ENCODE peak calls at places on chromosomes 1 and 21, in six cellular contexts. One of them, this sample, is unnamed.

GRCh38 chr1:32055426-32055825 is 17.3 kb upstream of the TMEM39B start:
- DNase-seq in upper lobe of right lung: no peak
- DNase-seq in AG09309: no peak
- DNase-seq in fibroblast of the aortic adventitia: no peak
- DNase-seq in A549: no peak
- DNase-seq in GM06990: no peak
- DNase-seq in this sample: no peak

GRCh38 chr1:170707959-170708666 is 44.2 kb downstream of the PRRX1 start:
- DNase-seq in upper lobe of right lung: no peak
- DNase-seq in AG09309: peak
- DNase-seq in fibroblast of the aortic adventitia: peak
- DNase-seq in A549: peak
- DNase-seq in GM06990: no peak
- DNase-seq in this sample: peak

GRCh38 chr1:174153085-174153824 is 6.1 kb upstream of the RABGAP1L start:
- DNase-seq in upper lobe of right lung: no peak
- DNase-seq in AG09309: no peak
- DNase-seq in fibroblast of the aortic adventitia: no peak
- DNase-seq in A549: peak
- DNase-seq in GM06990: peak
- DNase-seq in this sample: no peak

GRCh38 chr1:58922302-58923089 is 138.6 kb upstream of the JUN start:
- DNase-seq in upper lobe of right lung: peak
- DNase-seq in AG09309: no peak
- DNase-seq in fibroblast of the aortic adventitia: peak
- DNase-seq in A549: no peak
- DNase-seq in GM06990: peak
- DNase-seq in this sample: peak

GRCh38 chr1:165842363-165843129 is 15.1 kb downstream of the UCK2 start:
- DNase-seq in upper lobe of right lung: no peak
- DNase-seq in AG09309: no peak
- DNase-seq in fibroblast of the aortic adventitia: peak
- DNase-seq in A549: no peak
- DNase-seq in GM06990: peak
- DNase-seq in this sample: no peak

GRCh38 chr21:46151989-46152938 is 3.1 kb downstream of the FTCD start:
- DNase-seq in upper lobe of right lung: peak
- DNase-seq in AG09309: no peak
- DNase-seq in fibroblast of the aortic adventitia: no peak
- DNase-seq in A549: no peak
- DNase-seq in GM06990: peak
- DNase-seq in this sample: no peak

GRCh38 chr1:86914998-86915736 is 732 bp downstream of the HS2ST1 start:
- DNase-seq in upper lobe of right lung: peak
- DNase-seq in AG09309: no peak
- DNase-seq in fibroblast of the aortic adventitia: peak
- DNase-seq in A549: peak
- DNase-seq in GM06990: peak
- DNase-seq in this sample: no peak

GRCh38 chr1:155970531-155971167 is 7.7 kb downstream of the ARHGEF2 start:
- DNase-seq in upper lobe of right lung: peak
- DNase-seq in AG09309: no peak
- DNase-seq in fibroblast of the aortic adventitia: peak
- DNase-seq in A549: no peak
- DNase-seq in GM06990: peak
- DNase-seq in this sample: no peak

GRCh38 chr1:245105815-245106410 is 48.9 kb upstream of the KIF26B start:
- DNase-seq in upper lobe of right lung: peak
- DNase-seq in AG09309: no peak
- DNase-seq in fibroblast of the aortic adventitia: no peak
- DNase-seq in A549: no peak
- DNase-seq in GM06990: no peak
- DNase-seq in this sample: no peak

GRCh38 chr1:218945050-218945449 is 228.6 kb upstream of the LYPLAL1 start:
- DNase-seq in upper lobe of right lung: no peak
- DNase-seq in AG09309: no peak
- DNase-seq in fibroblast of the aortic adventitia: peak
- DNase-seq in A549: peak
- DNase-seq in GM06990: no peak
- DNase-seq in this sample: no peak

GRCh38 chr1:58837886-58838285 is 54.0 kb upstream of the JUN start:
- DNase-seq in upper lobe of right lung: no peak
- DNase-seq in AG09309: no peak
- DNase-seq in fibroblast of the aortic adventitia: no peak
- DNase-seq in A549: no peak
- DNase-seq in GM06990: no peak
- DNase-seq in this sample: no peak

GRCh38 chr1:210438928-210439841 is 110.5 kb downstream of the HHAT start:
- DNase-seq in upper lobe of right lung: no peak
- DNase-seq in AG09309: peak
- DNase-seq in fibroblast of the aortic adventitia: peak
- DNase-seq in A549: peak
- DNase-seq in GM06990: no peak
- DNase-seq in this sample: no peak

GRCh38 chr1:71490432-71490831 is 409.6 kb upstream of the ZRANB2 start:
- DNase-seq in upper lobe of right lung: no peak
- DNase-seq in AG09309: no peak
- DNase-seq in fibroblast of the aortic adventitia: peak
- DNase-seq in A549: peak
- DNase-seq in GM06990: no peak
- DNase-seq in this sample: no peak

GRCh38 chr1:223066415-223066814 is 76.6 kb downstream of the TLR5 start:
- DNase-seq in upper lobe of right lung: no peak
- DNase-seq in AG09309: no peak
- DNase-seq in fibroblast of the aortic adventitia: no peak
- DNase-seq in A549: no peak
- DNase-seq in GM06990: no peak
- DNase-seq in this sample: no peak

GRCh38 chr21:15171546-15171945 is 106.7 kb upstream of the NRIP1 start:
- DNase-seq in upper lobe of right lung: no peak
- DNase-seq in AG09309: no peak
- DNase-seq in fibroblast of the aortic adventitia: no peak
- DNase-seq in A549: no peak
- DNase-seq in GM06990: no peak
- DNase-seq in this sample: no peak

GRCh38 chr1:188117436-188117835 is 1288.7 kb downstream of the PLA2G4A start:
- DNase-seq in upper lobe of right lung: no peak
- DNase-seq in AG09309: no peak
- DNase-seq in fibroblast of the aortic adventitia: no peak
- DNase-seq in A549: no peak
- DNase-seq in GM06990: no peak
- DNase-seq in this sample: no peak

GRCh38 chr1:2353907-2354438 is 37.4 kb downstream of the MORN1 start:
- DNase-seq in upper lobe of right lung: no peak
- DNase-seq in AG09309: no peak
- DNase-seq in fibroblast of the aortic adventitia: no peak
- DNase-seq in A549: no peak
- DNase-seq in GM06990: no peak
- DNase-seq in this sample: no peak

GRCh38 chr21:22575165-22575584 is 1577.0 kb downstream of the NCAM2 start:
- DNase-seq in upper lobe of right lung: no peak
- DNase-seq in AG09309: no peak
- DNase-seq in fibroblast of the aortic adventitia: no peak
- DNase-seq in A549: no peak
- DNase-seq in GM06990: no peak
- DNase-seq in this sample: no peak

GRCh38 chr1:221747840-221748239 is 6.0 kb upstream of the DUSP10 start:
- DNase-seq in upper lobe of right lung: no peak
- DNase-seq in AG09309: no peak
- DNase-seq in fibroblast of the aortic adventitia: no peak
- DNase-seq in A549: no peak
- DNase-seq in GM06990: no peak
- DNase-seq in this sample: no peak

GRCh38 chr1:31505884-31506497 is 70.3 kb upstream of the TINAGL1 start:
- DNase-seq in upper lobe of right lung: no peak
- DNase-seq in AG09309: peak
- DNase-seq in fibroblast of the aortic adventitia: peak
- DNase-seq in A549: no peak
- DNase-seq in GM06990: peak
- DNase-seq in this sample: peak

GRCh38 chr21:34839070-34839820 is 170.5 kb downstream of the CLIC6 start:
- DNase-seq in upper lobe of right lung: no peak
- DNase-seq in AG09309: no peak
- DNase-seq in fibroblast of the aortic adventitia: no peak
- DNase-seq in A549: no peak
- DNase-seq in GM06990: no peak
- DNase-seq in this sample: no peak

GRCh38 chr1:199264911-199265310 is 626.1 kb downstream of the PTPRC start:
- DNase-seq in upper lobe of right lung: no peak
- DNase-seq in AG09309: no peak
- DNase-seq in fibroblast of the aortic adventitia: peak
- DNase-seq in A549: no peak
- DNase-seq in GM06990: no peak
- DNase-seq in this sample: no peak

GRCh38 chr21:42312626-42313104 is 2.5 kb downstream of the TFF3 start:
- DNase-seq in upper lobe of right lung: no peak
- DNase-seq in AG09309: no peak
- DNase-seq in fibroblast of the aortic adventitia: no peak
- DNase-seq in A549: no peak
- DNase-seq in GM06990: no peak
- DNase-seq in this sample: no peak

GRCh38 chr1:154791292-154792278 is 78.5 kb downstream of the KCNN3 start:
- DNase-seq in upper lobe of right lung: no peak
- DNase-seq in AG09309: no peak
- DNase-seq in fibroblast of the aortic adventitia: peak
- DNase-seq in A549: no peak
- DNase-seq in GM06990: peak
- DNase-seq in this sample: peak

GRCh38 chr1:117128323-117129079 is 7.0 kb upstream of the TRIM45 start:
- DNase-seq in upper lobe of right lung: no peak
- DNase-seq in AG09309: no peak
- DNase-seq in fibroblast of the aortic adventitia: peak
- DNase-seq in A549: peak
- DNase-seq in GM06990: no peak
- DNase-seq in this sample: no peak

GRCh38 chr21:29300547-29301138 is 1.9 kb downstream of the BACH1 start:
- DNase-seq in upper lobe of right lung: no peak
- DNase-seq in AG09309: no peak
- DNase-seq in fibroblast of the aortic adventitia: no peak
- DNase-seq in A549: no peak
- DNase-seq in GM06990: peak
- DNase-seq in this sample: peak

GRCh38 chr21:29303301-29303700 is 4.6 kb downstream of the BACH1 start:
- DNase-seq in upper lobe of right lung: no peak
- DNase-seq in AG09309: no peak
- DNase-seq in fibroblast of the aortic adventitia: no peak
- DNase-seq in A549: no peak
- DNase-seq in GM06990: no peak
- DNase-seq in this sample: no peak

GRCh38 chr21:29302340-29302991 is 3.7 kb downstream of the BACH1 start:
- DNase-seq in upper lobe of right lung: no peak
- DNase-seq in AG09309: no peak
- DNase-seq in fibroblast of the aortic adventitia: peak
- DNase-seq in A549: no peak
- DNase-seq in GM06990: no peak
- DNase-seq in this sample: no peak

GRCh38 chr21:29299906-29300546 is 1.3 kb downstream of the BACH1 start:
- DNase-seq in upper lobe of right lung: peak
- DNase-seq in AG09309: peak
- DNase-seq in fibroblast of the aortic adventitia: peak
- DNase-seq in A549: peak
- DNase-seq in GM06990: peak
- DNase-seq in this sample: peak

GRCh38 chr21:29301703-29302102 is 3.0 kb downstream of the BACH1 start:
- DNase-seq in upper lobe of right lung: no peak
- DNase-seq in AG09309: no peak
- DNase-seq in fibroblast of the aortic adventitia: no peak
- DNase-seq in A549: no peak
- DNase-seq in GM06990: no peak
- DNase-seq in this sample: no peak
- H3K4me3 ChIP-seq in upper lobe of right lung: peak
- H3K4me3 ChIP-seq in AG09309: peak
- H3K4me3 ChIP-seq in fibroblast of the aortic adventitia: peak
- H3K4me3 ChIP-seq in A549: no peak
- H3K4me3 ChIP-seq in GM06990: peak
- H3K4me3 ChIP-seq in this sample: peak

GRCh38 chr1:114077188-114077587 is 76.5 kb downstream of the SYT6 start:
- DNase-seq in upper lobe of right lung: no peak
- DNase-seq in AG09309: no peak
- DNase-seq in fibroblast of the aortic adventitia: no peak
- DNase-seq in A549: no peak
- DNase-seq in GM06990: no peak
- DNase-seq in this sample: no peak
- TF ChIP-seq CTCF in upper lobe of right lung: no peak
- TF ChIP-seq CTCF in AG09309: no peak
- TF ChIP-seq CTCF in fibroblast of the aortic adventitia: no peak
- TF ChIP-seq CTCF in A549: no peak
- TF ChIP-seq CTCF in GM06990: no peak
- TF ChIP-seq CTCF in this sample: no peak

GRCh38 chr1:182335771-182336170 is 55.8 kb downstream of the GLUL start:
- DNase-seq in upper lobe of right lung: no peak
- DNase-seq in AG09309: no peak
- DNase-seq in fibroblast of the aortic adventitia: no peak
- DNase-seq in A549: no peak
- DNase-seq in GM06990: no peak
- DNase-seq in this sample: no peak

GRCh38 chr1:182339684-182340083 is 51.9 kb downstream of the GLUL start:
- DNase-seq in upper lobe of right lung: no peak
- DNase-seq in AG09309: no peak
- DNase-seq in fibroblast of the aortic adventitia: no peak
- DNase-seq in A549: no peak
- DNase-seq in GM06990: no peak
- DNase-seq in this sample: no peak

GRCh38 chr1:182337736-182338571 is 53.6 kb downstream of the GLUL start:
- DNase-seq in upper lobe of right lung: no peak
- DNase-seq in AG09309: no peak
- DNase-seq in fibroblast of the aortic adventitia: no peak
- DNase-seq in A549: no peak
- DNase-seq in GM06990: no peak
- DNase-seq in this sample: no peak

GRCh38 chr1:182338806-182339370 is 52.7 kb downstream of the GLUL start:
- DNase-seq in upper lobe of right lung: no peak
- DNase-seq in AG09309: no peak
- DNase-seq in fibroblast of the aortic adventitia: no peak
- DNase-seq in A549: no peak
- DNase-seq in GM06990: no peak
- DNase-seq in this sample: no peak

GRCh38 chr1:182340233-182341058 is 51.1 kb downstream of the GLUL start:
- DNase-seq in upper lobe of right lung: no peak
- DNase-seq in AG09309: peak
- DNase-seq in fibroblast of the aortic adventitia: no peak
- DNase-seq in A549: no peak
- DNase-seq in GM06990: no peak
- DNase-seq in this sample: no peak
- H3K4me3 ChIP-seq in upper lobe of right lung: no peak
- H3K4me3 ChIP-seq in AG09309: no peak
- H3K4me3 ChIP-seq in fibroblast of the aortic adventitia: no peak
- H3K4me3 ChIP-seq in A549: no peak
- H3K4me3 ChIP-seq in GM06990: no peak
- H3K4me3 ChIP-seq in this sample: no peak

DNA sequence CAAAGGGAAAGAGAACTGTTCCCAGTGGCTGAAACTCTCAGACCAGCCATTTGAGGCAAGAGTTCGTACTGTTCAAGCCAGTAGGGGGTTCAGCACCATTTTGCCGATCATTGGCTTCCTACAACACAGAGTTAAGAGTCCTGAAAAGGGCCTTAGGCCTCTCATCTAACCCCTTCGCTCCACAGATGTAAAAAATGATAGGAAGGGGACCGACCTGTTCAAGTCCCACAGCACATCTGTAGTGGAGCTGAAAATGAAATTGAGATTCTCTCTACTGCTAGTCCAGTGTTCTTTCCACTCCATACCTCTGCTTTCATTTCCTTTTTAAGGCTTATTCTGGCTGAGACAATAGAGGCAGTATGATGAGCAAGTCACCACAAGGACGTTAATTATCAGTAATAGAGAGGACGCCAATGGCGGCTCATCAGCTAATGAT is 1.1 kb downstream of the DDR2 start:
- DNase-seq in upper lobe of right lung: no peak
- DNase-seq in AG09309: no peak
- DNase-seq in fibroblast of the aortic adventitia: peak
- DNase-seq in A549: no peak
- DNase-seq in GM06990: peak
- DNase-seq in this sample: peak
- TF ChIP-seq CTCF in upper lobe of right lung: no peak
- TF ChIP-seq CTCF in AG09309: peak
- TF ChIP-seq CTCF in fibroblast of the aortic adventitia: peak
- TF ChIP-seq CTCF in A549: no peak
- TF ChIP-seq CTCF in GM06990: no peak
- TF ChIP-seq CTCF in this sample: peak